ENCODE peak calls at places on chromosomes 3 and 15, in eight cellular contexts. L is CD8-positive, alpha-beta T cell; T is esophagus squamous epithelium; K is SJSA1; R is PC-9; M is effector memory CD4-positive, alpha-beta T cell; P is heart right ventricle; Q is IMR-90. D is an unnamed sample.
A peak's percentile ranks its signal among the peaks of the same experiment; 100 is the strongest.

GRCh38 chr3:99765042-99765942 is 52.4 kb upstream of the CMSS1 start:
- DNase-seq in L (no peak), T (no peak), K (no peak), R (no peak), M (no peak), P (no peak), Q (peak; percentile 73), D (no peak)

GRCh38 chr3:19046440-19046839 is 101.9 kb upstream of the KCNH8 start:
- DNase-seq in L (no peak), T (no peak), K (no peak), R (no peak), M (no peak), P (no peak), Q (no peak), D (no peak)

GRCh38 chr3:113948015-113948917 is 453 bp downstream of the ZDHHC23 start:
- DNase-seq in L (peak; percentile 22), T (no peak), K (no peak), R (peak; percentile 64), M (peak; percentile 5), P (peak; percentile 27), Q (no peak), D (no peak)

GRCh38 chr3:169509359-169509758 is 154.2 kb downstream of the MECOM start:
- DNase-seq in L (no peak), T (no peak), K (no peak), R (no peak), M (no peak), P (no peak), Q (no peak), D (no peak)

GRCh38 chr3:105495021-105495420 is 128.3 kb downstream of the ALCAM start:
- DNase-seq in L (no peak), T (no peak), K (no peak), R (no peak), M (no peak), P (no peak), Q (peak; percentile 22), D (no peak)

GRCh38 chr3:170485696-170486095 is 67.0 kb downstream of the CLDN11 start:
- DNase-seq in L (no peak), T (no peak), K (no peak), R (no peak), M (no peak), P (no peak), Q (no peak), D (no peak)

GRCh38 chr3:48555949-48556795 is 431 bp downstream of the PFKFB4 start:
- DNase-seq in L (no peak), T (no peak), K (no peak), R (no peak), M (peak; percentile 9), P (no peak), Q (no peak), D (no peak)

GRCh38 chr15:76346666-76347506 is 10.3 kb downstream of the ISL2 start:
- DNase-seq in L (no peak), T (no peak), K (no peak), R (no peak), M (no peak), P (no peak), Q (peak; percentile 51), D (no peak)

GRCh38 chr3:41188291-41188690 is 11.0 kb upstream of the CTNNB1 start:
- DNase-seq in L (no peak), T (no peak), K (no peak), R (no peak), M (no peak), P (no peak), Q (no peak), D (no peak)

GRCh38 chr3:46464326-46465195 is at the start of gene LTF:
- DNase-seq in L (peak; percentile 2), T (no peak), K (no peak), R (no peak), M (no peak), P (no peak), Q (no peak), D (no peak)

GRCh38 chr3:52428151-52429005 is 16.5 kb downstream of the SEMA3G start:
- DNase-seq in L (no peak), T (no peak), K (peak; percentile 35), R (peak; percentile 51), M (no peak), P (no peak), Q (peak; percentile 83), D (no peak)

GRCh38 chr3:127135241-127136023 is 57.5 kb upstream of the PRR23E start:
- DNase-seq in L (no peak), T (no peak), K (no peak), R (no peak), M (no peak), P (peak; percentile 52), Q (peak; percentile 6), D (no peak)

GRCh38 chr3:163056874-163057497 is 1560.4 kb downstream of the OTOL1 start:
- DNase-seq in L (no peak), T (no peak), K (no peak), R (peak; percentile 39), M (no peak), P (no peak), Q (peak; percentile 19), D (no peak)

GRCh38 chr15:38217788-38218609 is 34.6 kb upstream of the SPRED1 start:
- DNase-seq in L (no peak), T (no peak), K (no peak), R (no peak), M (no peak), P (no peak), Q (no peak), D (no peak)

GRCh38 chr3:186787642-186788481 is 4.5 kb downstream of the EIF4A2 start:
- DNase-seq in L (no peak), T (no peak), K (peak; percentile 13), R (no peak), M (no peak), P (no peak), Q (no peak), D (no peak)

GRCh38 chr3:141430326-141430725 is 56.5 kb upstream of the RASA2 start:
- DNase-seq in L (no peak), T (no peak), K (no peak), R (no peak), M (no peak), P (no peak), Q (no peak), D (no peak)

GRCh38 chr3:12239301-12239700 is 49.6 kb upstream of the PPARG start:
- DNase-seq in L (no peak), T (no peak), K (no peak), R (no peak), M (no peak), P (no peak), Q (no peak), D (no peak)

DNA sequence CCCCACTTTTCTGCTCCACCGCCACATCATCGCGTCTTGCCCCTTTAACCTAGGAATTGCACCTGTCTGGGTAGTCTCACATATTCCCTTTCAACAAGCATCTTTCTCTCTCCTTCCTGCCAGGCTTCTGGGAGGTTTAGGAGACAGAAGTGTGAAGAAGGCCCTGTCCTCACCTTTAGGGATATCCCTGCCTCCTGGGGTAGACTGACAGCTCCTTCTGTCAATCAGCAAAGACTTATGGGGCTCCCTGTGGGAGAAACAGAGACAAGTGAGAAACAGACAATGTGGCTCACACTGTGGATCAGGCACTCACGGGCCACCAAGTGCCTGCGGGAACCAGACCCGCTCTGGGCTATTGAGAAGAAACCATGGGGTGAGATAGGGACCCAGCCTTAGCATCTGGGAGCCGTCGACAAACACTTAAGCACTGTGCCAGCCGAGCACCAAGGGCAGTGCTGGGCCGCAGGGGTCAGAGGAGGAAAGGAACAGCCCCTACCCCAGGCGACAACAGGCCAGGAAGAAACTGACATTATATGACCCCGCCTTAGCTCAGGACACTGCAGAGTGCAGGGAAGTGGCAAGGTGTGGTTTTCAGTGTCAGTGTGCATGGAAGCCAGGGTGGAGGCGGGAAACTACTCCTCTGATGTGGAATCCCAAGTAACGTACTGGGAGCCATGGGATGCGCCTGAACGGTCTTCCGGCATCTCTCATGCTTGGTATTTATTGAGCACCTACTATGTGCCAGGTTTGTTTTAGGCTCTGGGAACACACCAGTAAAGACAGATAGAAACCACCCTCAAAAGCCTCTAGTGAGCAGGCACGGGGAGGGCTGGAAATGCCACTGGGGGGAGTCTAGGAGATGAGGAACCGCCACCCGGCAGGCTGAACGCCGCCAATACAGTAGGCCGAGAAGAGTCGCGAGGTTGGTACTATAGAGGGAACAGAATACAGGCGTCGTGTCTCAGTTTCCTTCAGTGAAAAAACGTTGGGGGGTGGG is 1.8 kb downstream of the EFCC1 start:
- DNase-seq in L (no peak), T (no peak), K (no peak), R (no peak), M (no peak), P (no peak), Q (no peak), D (no peak)
- H3K27ac ChIP-seq in L (no peak overlapping the region), T (peak overlapping the region; percentile 21), K (no peak overlapping the region), R (no peak overlapping the region), M (no peak overlapping the region), P (no peak overlapping the region), Q (no peak overlapping the region), D (no peak overlapping the region)

GRCh38 chr15:74129411-74130088 is 836 bp upstream of the ISLR2 start:
- DNase-seq in L (no peak), T (no peak), K (no peak), R (no peak), M (no peak), P (no peak), Q (no peak), D (no peak)
- H3K4me1 ChIP-seq in L (peaks cover 25% of the 10 kb centered on the region), T (peaks cover 18% of the 10 kb centered on the region), K (peaks cover 11% of the 10 kb centered on the region), R (peaks cover 8% of the 10 kb centered on the region), M (peaks cover 22% of the 10 kb centered on the region), P (peaks cover 21% of the 10 kb centered on the region), Q (no peaks in the 10 kb centered on the region), D (peaks cover 33% of the 10 kb centered on the region)

DNA sequence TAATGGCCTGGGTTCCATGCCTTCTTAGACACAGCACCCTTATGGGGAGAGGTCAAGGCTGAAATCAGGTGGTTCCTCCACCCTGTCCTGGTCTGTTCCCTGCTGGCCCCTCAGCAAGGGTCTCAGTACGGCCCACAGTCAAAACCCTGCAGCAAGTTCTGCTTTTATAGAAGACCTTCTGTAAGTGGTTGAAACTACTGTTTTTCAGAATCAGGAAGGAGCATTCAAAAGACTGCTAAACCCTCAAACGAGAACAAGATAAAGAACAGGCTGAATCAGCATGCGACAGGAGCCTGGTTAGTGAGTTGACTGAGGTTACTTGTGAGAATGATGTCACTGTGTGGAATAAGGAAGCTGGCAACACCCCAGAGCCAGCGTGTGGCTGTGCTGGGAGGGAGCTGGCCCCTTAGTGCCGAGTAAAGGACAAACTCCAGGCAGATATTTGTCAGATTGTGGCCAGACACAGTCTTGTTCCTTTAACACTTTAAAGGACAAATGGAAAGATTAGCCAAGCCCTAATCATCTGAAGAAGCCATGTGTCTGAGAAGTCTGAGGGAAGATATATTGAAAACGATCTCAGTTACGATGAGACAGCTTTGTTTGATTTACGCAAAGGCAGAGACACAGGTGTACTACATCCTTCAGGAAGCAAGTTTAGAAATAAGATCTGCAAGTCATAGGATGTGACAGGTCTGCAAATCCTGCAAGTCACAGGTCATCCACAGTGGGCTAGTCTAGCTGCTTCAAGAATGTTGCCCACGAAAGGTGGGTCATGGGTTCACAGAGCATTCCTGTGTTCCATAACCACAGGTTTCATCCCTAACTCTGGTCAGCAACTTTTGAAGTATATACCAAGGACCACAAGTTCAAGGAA is 54.0 kb downstream of the B3GNT5 start:
- DNase-seq in L (peak; percentile 11), T (peak; percentile 45), K (peak; percentile 36), R (peak; percentile 86), M (no peak), P (peak; percentile 62), Q (peak; percentile 62), D (peak; percentile 18)
- H3K27ac ChIP-seq in L (no peak overlapping the region), T (peak overlapping the region; percentile 82), K (no peak overlapping the region), R (peak overlapping the region; percentile 94), M (no peak overlapping the region), P (peak overlapping the region; percentile 36), Q (no peak overlapping the region), D (no peak overlapping the region)

DNA sequence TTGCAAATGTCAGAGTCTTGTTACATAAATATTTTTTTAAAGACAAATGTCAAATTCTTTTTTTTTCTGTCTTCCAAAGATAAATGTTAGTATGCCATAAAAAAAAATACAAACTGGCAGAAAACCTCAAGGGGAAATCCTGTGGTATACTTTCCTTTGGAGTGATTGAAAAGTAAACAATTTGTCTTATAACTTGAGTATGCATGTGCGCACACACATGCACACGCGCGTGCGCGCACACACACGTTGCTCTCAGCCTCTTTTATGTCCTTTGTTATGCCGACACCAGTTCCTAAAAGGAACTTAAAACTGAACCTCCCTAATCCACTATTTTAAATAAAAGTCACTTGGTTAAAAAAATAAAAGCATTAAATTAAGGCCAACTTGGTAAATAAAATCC is 58.0 kb downstream of the TGFBR2 start:
- DNase-seq in L (no peak), T (no peak), K (no peak), R (no peak), M (no peak), P (no peak), Q (no peak), D (no peak)
- H3K4me1 ChIP-seq in L (peaks cover 97% of the 10 kb centered on the region), T (peaks cover 9% of the 10 kb centered on the region), K (peaks cover 46% of the 10 kb centered on the region), R (peaks cover 6% of the 10 kb centered on the region), M (peaks cover 53% of the 10 kb centered on the region), P (peaks cover 83% of the 10 kb centered on the region), Q (peaks cover 5% of the 10 kb centered on the region), D (peaks cover 59% of the 10 kb centered on the region)